ENCODE peak calls at places on chromosomes 6 and 20, in ten cellular contexts. One of them, this sample, is unnamed.
A peak's percentile ranks its signal among the peaks of the same experiment; 100 is the strongest.

GRCh38 chr20:63210011-63210605 is 5.8 kb downstream of the YTHDF1 start:
- DNase-seq in HepG2: no peak
- DNase-seq in tibial nerve: no peak
- DNase-seq in stomach: no peak
- DNase-seq in A549: no peak
- DNase-seq in GM12892: no peak
- DNase-seq in lower leg skin: no peak
- DNase-seq in prostate gland: no peak
- DNase-seq in erythroblast: no peak
- DNase-seq in K562: no peak
- DNase-seq in this sample: no peak

GRCh38 chr6:113094781-113095180 is 747.7 kb downstream of the RFPL4B start:
- DNase-seq in erythroblast: no peak
- DNase-seq in tibial nerve: no peak
- DNase-seq in GM12892: no peak
- DNase-seq in A549: no peak
- DNase-seq in lower leg skin: no peak
- DNase-seq in K562: no peak
- DNase-seq in prostate gland: no peak
- DNase-seq in stomach: no peak
- DNase-seq in HepG2: no peak
- DNase-seq in this sample: no peak

GRCh38 chr6:63804381-63804956 is 168.9 kb downstream of the PHF3 start:
- DNase-seq in prostate gland: no peak
- DNase-seq in lower leg skin: no peak
- DNase-seq in tibial nerve: no peak
- DNase-seq in GM12892: no peak
- DNase-seq in A549: no peak
- DNase-seq in K562: no peak
- DNase-seq in stomach: no peak
- DNase-seq in HepG2: no peak
- DNase-seq in erythroblast: no peak
- DNase-seq in this sample: no peak

GRCh38 chr6:88365230-88365629 is 199.1 kb upstream of the CNR1 start:
- DNase-seq in A549: no peak
- DNase-seq in HepG2: no peak
- DNase-seq in K562: no peak
- DNase-seq in erythroblast: no peak
- DNase-seq in stomach: no peak
- DNase-seq in tibial nerve: no peak
- DNase-seq in GM12892: no peak
- DNase-seq in lower leg skin: no peak
- DNase-seq in prostate gland: no peak
- DNase-seq in this sample: no peak

GRCh38 chr6:14728396-14729024 is 517.4 kb upstream of the JARID2 start:
- DNase-seq in HepG2: no peak
- DNase-seq in prostate gland: no peak
- DNase-seq in stomach: no peak
- DNase-seq in A549: no peak
- DNase-seq in K562: peak; percentile 88
- DNase-seq in lower leg skin: peak; percentile 93
- DNase-seq in tibial nerve: no peak
- DNase-seq in erythroblast: peak; percentile 93
- DNase-seq in GM12892: no peak
- DNase-seq in this sample: no peak

GRCh38 chr6:45979311-45979710 is 36.3 kb downstream of the CLIC5 start:
- DNase-seq in K562: no peak
- DNase-seq in HepG2: no peak
- DNase-seq in stomach: no peak
- DNase-seq in A549: no peak
- DNase-seq in tibial nerve: no peak
- DNase-seq in GM12892: no peak
- DNase-seq in prostate gland: no peak
- DNase-seq in erythroblast: no peak
- DNase-seq in lower leg skin: no peak
- DNase-seq in this sample: no peak

GRCh38 chr6:147699637-147700036 is 191.1 kb downstream of the SAMD5 start:
- DNase-seq in GM12892: no peak
- DNase-seq in HepG2: no peak
- DNase-seq in K562: no peak
- DNase-seq in tibial nerve: no peak
- DNase-seq in stomach: no peak
- DNase-seq in prostate gland: no peak
- DNase-seq in A549: peak; percentile 3
- DNase-seq in erythroblast: no peak
- DNase-seq in lower leg skin: no peak
- DNase-seq in this sample: no peak

GRCh38 chr20:48797275-48797825 is 30.4 kb downstream of the PREX1 start:
- DNase-seq in A549: no peak
- DNase-seq in GM12892: no peak
- DNase-seq in lower leg skin: no peak
- DNase-seq in erythroblast: no peak
- DNase-seq in tibial nerve: no peak
- DNase-seq in stomach: no peak
- DNase-seq in HepG2: no peak
- DNase-seq in prostate gland: no peak
- DNase-seq in K562: no peak
- DNase-seq in this sample: no peak

GRCh38 chr6:44002591-44003344 is 124.5 kb downstream of the MRPL14 start:
- DNase-seq in GM12892: peak; percentile 58
- DNase-seq in K562: no peak
- DNase-seq in prostate gland: peak; percentile 32
- DNase-seq in HepG2: no peak
- DNase-seq in tibial nerve: no peak
- DNase-seq in lower leg skin: no peak
- DNase-seq in stomach: peak; percentile 63
- DNase-seq in erythroblast: peak; percentile 82
- DNase-seq in A549: peak; percentile 76
- DNase-seq in this sample: no peak

GRCh38 chr6:30810813-30811329 is 66.5 kb upstream of the IER3 start:
- DNase-seq in lower leg skin: no peak
- DNase-seq in tibial nerve: no peak
- DNase-seq in stomach: peak; percentile 36
- DNase-seq in HepG2: no peak
- DNase-seq in GM12892: peak; percentile 27
- DNase-seq in prostate gland: peak; percentile 73
- DNase-seq in A549: no peak
- DNase-seq in erythroblast: no peak
- DNase-seq in K562: no peak
- DNase-seq in this sample: no peak

GRCh38 chr6:99282479-99283062 is 66.9 kb downstream of the FAXC start:
- DNase-seq in tibial nerve: no peak
- DNase-seq in A549: peak; percentile 10
- DNase-seq in lower leg skin: no peak
- DNase-seq in stomach: no peak
- DNase-seq in erythroblast: peak; percentile 17
- DNase-seq in prostate gland: no peak
- DNase-seq in HepG2: no peak
- DNase-seq in K562: peak; percentile 16
- DNase-seq in GM12892: no peak
- DNase-seq in this sample: peak; percentile 8

GRCh38 chr6:1911476-1911875 is 301.8 kb downstream of the FOXC1 start:
- DNase-seq in lower leg skin: no peak
- DNase-seq in HepG2: no peak
- DNase-seq in K562: no peak
- DNase-seq in GM12892: no peak
- DNase-seq in tibial nerve: no peak
- DNase-seq in A549: no peak
- DNase-seq in stomach: no peak
- DNase-seq in prostate gland: no peak
- DNase-seq in erythroblast: no peak
- DNase-seq in this sample: no peak
- TF ChIP-seq POLR2A in lower leg skin: no peak
- TF ChIP-seq POLR2A in HepG2: no peak
- TF ChIP-seq POLR2A in K562: no peak
- TF ChIP-seq POLR2A in GM12892: no peak
- TF ChIP-seq POLR2A in tibial nerve: no peak
- TF ChIP-seq POLR2A in A549: no peak
- TF ChIP-seq POLR2A in stomach: no peak
- TF ChIP-seq POLR2A in prostate gland: no peak
- TF ChIP-seq POLR2A in erythroblast: no peak
- TF ChIP-seq POLR2A in this sample: no peak

DNA sequence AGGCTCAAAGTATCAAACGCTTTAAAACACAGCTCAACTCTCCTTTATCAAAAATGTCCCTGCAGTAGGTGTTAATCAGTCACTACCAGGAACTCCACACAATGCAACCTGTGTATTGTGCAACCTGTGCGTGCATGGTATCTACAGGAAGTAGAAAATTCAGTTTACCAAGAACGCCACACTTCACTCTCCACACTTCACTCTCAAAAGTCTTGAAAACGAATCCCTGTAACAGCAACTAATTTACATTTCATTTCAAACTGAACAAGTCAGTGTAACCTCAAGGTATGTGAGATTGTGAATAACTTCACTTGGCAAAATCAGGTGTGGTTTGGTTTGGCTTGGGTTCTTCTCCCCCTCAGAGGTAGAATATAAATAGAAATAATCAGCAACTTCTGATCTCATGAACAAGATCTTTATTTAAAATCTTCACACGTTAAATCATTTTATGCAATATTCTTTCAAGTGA is 1.6 kb downstream of the RALGAPA2 start:
- DNase-seq in HepG2: peak; percentile 90
- DNase-seq in GM12892: no peak
- DNase-seq in K562: peak; percentile 23
- DNase-seq in tibial nerve: no peak
- DNase-seq in erythroblast: peak; percentile 28
- DNase-seq in A549: no peak
- DNase-seq in prostate gland: peak; percentile 67
- DNase-seq in stomach: peak; percentile 77
- DNase-seq in lower leg skin: no peak
- DNase-seq in this sample: no peak
- TF ChIP-seq POLR2A in HepG2: peak; percentile 36
- TF ChIP-seq POLR2A in GM12892: no peak
- TF ChIP-seq POLR2A in K562: no peak
- TF ChIP-seq POLR2A in tibial nerve: no peak
- TF ChIP-seq POLR2A in erythroblast: no peak
- TF ChIP-seq POLR2A in A549: no peak
- TF ChIP-seq POLR2A in prostate gland: no peak
- TF ChIP-seq POLR2A in stomach: no peak
- TF ChIP-seq POLR2A in lower leg skin: no peak
- TF ChIP-seq POLR2A in this sample: no peak

GRCh38 chr6:32190946-32191677 is 1.1 kb upstream of the PBX2 start:
- DNase-seq in A549: no peak
- DNase-seq in GM12892: no peak
- DNase-seq in K562: peak; percentile 28
- DNase-seq in stomach: no peak
- DNase-seq in prostate gland: no peak
- DNase-seq in tibial nerve: no peak
- DNase-seq in erythroblast: no peak
- DNase-seq in HepG2: no peak
- DNase-seq in lower leg skin: no peak
- DNase-seq in this sample: no peak

GRCh38 chr6:32189082-32189741 is 790 bp downstream of the PBX2 start:
- DNase-seq in K562: peak; percentile 27
- DNase-seq in lower leg skin: no peak
- DNase-seq in GM12892: no peak
- DNase-seq in erythroblast: no peak
- DNase-seq in tibial nerve: no peak
- DNase-seq in A549: no peak
- DNase-seq in prostate gland: no peak
- DNase-seq in stomach: no peak
- DNase-seq in HepG2: no peak
- DNase-seq in this sample: no peak

GRCh38 chr6:32189742-32190053 is 304 bp downstream of the PBX2 start:
- DNase-seq in erythroblast: peak; percentile 76
- DNase-seq in HepG2: no peak
- DNase-seq in prostate gland: no peak
- DNase-seq in lower leg skin: no peak
- DNase-seq in GM12892: no peak
- DNase-seq in tibial nerve: no peak
- DNase-seq in K562: no peak
- DNase-seq in A549: no peak
- DNase-seq in stomach: no peak
- DNase-seq in this sample: no peak

GRCh38 chr6:32191696-32192607 is 491 bp downstream of the GPSM3 start:
- DNase-seq in prostate gland: no peak
- DNase-seq in lower leg skin: no peak
- DNase-seq in K562: no peak
- DNase-seq in stomach: no peak
- DNase-seq in HepG2: no peak
- DNase-seq in GM12892: no peak
- DNase-seq in tibial nerve: no peak
- DNase-seq in A549: no peak
- DNase-seq in erythroblast: no peak
- DNase-seq in this sample: no peak

GRCh38 chr6:32190054-32190945 is at the start of gene PBX2:
- DNase-seq in GM12892: peak; percentile 85
- DNase-seq in erythroblast: peak; percentile 93
- DNase-seq in tibial nerve: peak; percentile 92
- DNase-seq in K562: peak; percentile 98
- DNase-seq in prostate gland: peak; percentile 94
- DNase-seq in stomach: peak; percentile 89
- DNase-seq in HepG2: peak; percentile 87
- DNase-seq in lower leg skin: peak; percentile 98
- DNase-seq in A549: peak; percentile 81
- DNase-seq in this sample: peak; percentile 53
- TF ChIP-seq POLR2A in GM12892: peak; percentile 60
- TF ChIP-seq POLR2A in erythroblast: peak; percentile 76
- TF ChIP-seq POLR2A in tibial nerve: peak; percentile 95
- TF ChIP-seq POLR2A in K562: peak; percentile 80
- TF ChIP-seq POLR2A in prostate gland: peak; percentile 96
- TF ChIP-seq POLR2A in stomach: peak; percentile 50
- TF ChIP-seq POLR2A in HepG2: peak; percentile 45
- TF ChIP-seq POLR2A in lower leg skin: no peak
- TF ChIP-seq POLR2A in A549: peak; percentile 26
- TF ChIP-seq POLR2A in this sample: peak; percentile 33

GRCh38 chr6:83432626-83433025 is 1.8 kb upstream of the ME1 start:
- DNase-seq in prostate gland: no peak
- DNase-seq in stomach: no peak
- DNase-seq in lower leg skin: no peak
- DNase-seq in HepG2: no peak
- DNase-seq in tibial nerve: no peak
- DNase-seq in erythroblast: no peak
- DNase-seq in GM12892: no peak
- DNase-seq in K562: no peak
- DNase-seq in A549: no peak
- DNase-seq in this sample: no peak

GRCh38 chr6:83430606-83431544 is at the start of gene ME1:
- DNase-seq in prostate gland: peak; percentile 63
- DNase-seq in GM12892: peak; percentile 42
- DNase-seq in A549: peak; percentile 90
- DNase-seq in HepG2: no peak
- DNase-seq in stomach: peak; percentile 71
- DNase-seq in lower leg skin: peak; percentile 92
- DNase-seq in tibial nerve: peak; percentile 51
- DNase-seq in K562: peak; percentile 95
- DNase-seq in erythroblast: peak; percentile 90
- DNase-seq in this sample: peak; percentile 89

GRCh38 chr6:83429857-83430605 is 820 bp downstream of the ME1 start:
- DNase-seq in erythroblast: peak; percentile 18
- DNase-seq in lower leg skin: no peak
- DNase-seq in GM12892: no peak
- DNase-seq in K562: peak; percentile 58
- DNase-seq in stomach: peak; percentile 32
- DNase-seq in A549: peak; percentile 57
- DNase-seq in prostate gland: peak; percentile 15
- DNase-seq in HepG2: no peak
- DNase-seq in tibial nerve: no peak
- DNase-seq in this sample: peak; percentile 13

GRCh38 chr6:83429269-83429668 is 1.6 kb downstream of the ME1 start:
- DNase-seq in HepG2: no peak
- DNase-seq in GM12892: no peak
- DNase-seq in A549: no peak
- DNase-seq in tibial nerve: no peak
- DNase-seq in prostate gland: no peak
- DNase-seq in stomach: no peak
- DNase-seq in lower leg skin: no peak
- DNase-seq in K562: no peak
- DNase-seq in erythroblast: no peak
- DNase-seq in this sample: no peak

GRCh38 chr6:83431545-83432165 is 804 bp upstream of the ME1 start:
- DNase-seq in tibial nerve: no peak
- DNase-seq in lower leg skin: no peak
- DNase-seq in K562: peak; percentile 50
- DNase-seq in HepG2: no peak
- DNase-seq in stomach: peak; percentile 48
- DNase-seq in prostate gland: no peak
- DNase-seq in A549: peak; percentile 58
- DNase-seq in erythroblast: peak; percentile 30
- DNase-seq in GM12892: no peak
- DNase-seq in this sample: no peak
- TF ChIP-seq POLR2A in tibial nerve: no peak
- TF ChIP-seq POLR2A in lower leg skin: no peak
- TF ChIP-seq POLR2A in K562: no peak
- TF ChIP-seq POLR2A in HepG2: no peak
- TF ChIP-seq POLR2A in stomach: no peak
- TF ChIP-seq POLR2A in prostate gland: no peak
- TF ChIP-seq POLR2A in A549: no peak
- TF ChIP-seq POLR2A in erythroblast: no peak
- TF ChIP-seq POLR2A in GM12892: no peak
- TF ChIP-seq POLR2A in this sample: no peak